ENCODE peak calls at places on chromosome 4, in four cellular contexts. N is upper lobe of right lung, A is coronary artery, W is astrocyte. K is an unnamed sample.

GRCh38 chr4:5691491-5692132 is 16.7 kb downstream of the EVC2 start:
- DNase-seq in N (no peak), A (no peak), W (no peak), K (no peak)

GRCh38 chr4:186707996-186708395 is 15.7 kb downstream of the FAT1 start:
- DNase-seq in N (no peak), A (no peak), W (no peak), K (no peak)

GRCh38 chr4:75561789-75562188 is 5.9 kb downstream of the ODAPH start:
- DNase-seq in N (no peak), A (no peak), W (peak; percentile 52), K (no peak)

GRCh38 chr4:189092596-189092995 is 848.1 kb upstream of the FRG1 start:
- DNase-seq in N (no peak), A (no peak), W (no peak), K (no peak)

GRCh38 chr4:5782829-5783476 is 72.0 kb downstream of the EVC start:
- DNase-seq in N (peak; percentile 21), A (no peak), W (no peak), K (no peak)

GRCh38 chr4:141587897-141588296 is 48.5 kb upstream of the IL15 start:
- DNase-seq in N (no peak), A (no peak), W (peak; percentile 27), K (no peak)

GRCh38 chr4:139245590-139245989 is 34.4 kb downstream of the MGARP start:
- DNase-seq in N (no peak), A (no peak), W (peak; percentile 53), K (no peak)

GRCh38 chr4:169383724-169384123 is 113.0 kb upstream of the SH3RF1 start:
- DNase-seq in N (no peak), A (no peak), W (peak; percentile 99), K (peak; percentile 94)

GRCh38 chr4:140826701-140827027 is 70.5 kb upstream of the TBC1D9 start:
- DNase-seq in N (no peak), A (no peak), W (no peak), K (no peak)

GRCh38 chr4:15717126-15717525 is 14.3 kb downstream of the BST1 start:
- DNase-seq in N (no peak), A (no peak), W (peak; percentile 66), K (no peak)

GRCh38 chr4:121978169-121978516 is 26.3 kb upstream of the TRPC3 start:
- DNase-seq in N (no peak), A (no peak), W (no peak), K (no peak)

GRCh38 chr4:107153956-107154355 is 117.8 kb upstream of the DKK2 start:
- DNase-seq in N (no peak), A (no peak), W (no peak), K (no peak)

GRCh38 chr4:165592386-165592785 is 213.6 kb downstream of the CPE start:
- DNase-seq in N (no peak), A (no peak), W (peak; percentile 87), K (peak; percentile 2)

GRCh38 chr4:75137302-75137701 is 204.4 kb downstream of the PARM1 start:
- DNase-seq in N (no peak), A (no peak), W (no peak), K (no peak)

GRCh38 chr4:155419266-155419665 is 42.5 kb upstream of the MAP9 start:
- DNase-seq in N (no peak), A (no peak), W (no peak), K (no peak)

GRCh38 chr4:41160856-41161255 is 53.5 kb downstream of the APBB2 start:
- DNase-seq in N (no peak), A (no peak), W (peak; percentile 94), K (no peak)

GRCh38 chr4:17491196-17491595 is 20.7 kb downstream of the QDPR start:
- DNase-seq in N (no peak), A (no peak), W (no peak), K (no peak)

GRCh38 chr4:8236141-8236919 is 33.2 kb upstream of the HTRA3 start:
- DNase-seq in N (no peak), A (no peak), W (no peak), K (no peak)

GRCh38 chr4:25861951-25862410 is 807 bp downstream of the SEL1L3 start:
- DNase-seq in N (no peak), A (no peak), W (peak; percentile 26), K (no peak)

GRCh38 chr4:90979551-90979950 is 852.4 kb downstream of the CCSER1 start:
- DNase-seq in N (no peak), A (no peak), W (no peak), K (no peak)

GRCh38 chr4:108954880-108955279 is 192.0 kb upstream of the ETNPPL start:
- DNase-seq in N (no peak), A (no peak), W (peak; percentile 3), K (no peak)

GRCh38 chr4:80538276-80538926 is 202.9 kb downstream of the CFAP299 start:
- DNase-seq in N (no peak), A (no peak), W (peak; percentile 38), K (no peak)

GRCh38 chr4:156547439-156547838 is 424.2 kb downstream of the PDGFC start:
- DNase-seq in N (no peak), A (no peak), W (peak; percentile 98), K (peak; percentile 77)

GRCh38 chr4:156547891-156548290 is 423.7 kb downstream of the PDGFC start:
- DNase-seq in N (no peak), A (no peak), W (no peak), K (no peak)

GRCh38 chr4:156545003-156545785 is 426.4 kb downstream of the PDGFC start:
- DNase-seq in N (no peak), A (no peak), W (peak; percentile 32), K (no peak)
- H3K4me3 ChIP-seq in N (no peak overlapping the region), A (peak overlapping the region; percentile 9), W (no peak overlapping the region), K (no peak overlapping the region)

DNA sequence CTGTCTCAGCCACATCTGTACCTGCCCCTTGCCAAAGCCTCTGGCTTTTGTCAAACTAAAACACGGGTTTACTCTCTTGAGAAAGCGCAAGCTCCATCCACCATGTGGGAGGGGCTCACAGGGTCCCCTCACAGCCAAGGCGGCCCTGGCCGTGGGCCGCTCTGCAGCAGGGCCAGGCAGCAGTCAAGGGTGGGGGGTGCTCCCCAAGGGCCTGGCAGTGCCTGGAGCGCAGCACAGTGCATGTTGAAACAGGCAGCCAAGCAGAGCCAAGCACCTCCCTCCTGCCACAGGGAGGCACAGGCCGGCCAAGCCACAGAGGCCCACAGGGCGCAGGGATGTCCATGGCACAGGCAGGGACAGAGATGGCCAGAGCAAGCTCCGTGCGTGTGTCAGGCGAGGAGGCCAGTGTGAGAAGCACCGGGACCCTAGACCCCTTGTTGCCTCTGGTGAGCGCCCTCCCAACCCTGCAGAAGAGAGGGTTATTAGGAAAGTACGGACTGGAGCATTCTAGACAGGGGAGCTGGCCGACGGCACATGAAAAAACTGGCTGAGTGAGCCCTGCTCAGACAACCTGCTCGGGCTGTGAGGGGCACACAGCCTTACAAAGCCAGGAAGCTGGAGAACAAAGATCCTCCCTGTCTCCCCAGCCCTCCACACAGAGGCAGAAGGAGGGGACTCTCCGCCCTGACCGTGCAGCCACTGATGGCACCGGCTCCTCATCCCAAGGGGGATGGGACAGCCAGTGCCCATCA is 39.0 kb downstream of the FAM53A start:
- DNase-seq in N (peak; percentile 68), A (no peak), W (peak; percentile 18), K (no peak)
- TF ChIP-seq CTCF in N (no peak), A (no peak), W (no peak), K (no peak)

DNA sequence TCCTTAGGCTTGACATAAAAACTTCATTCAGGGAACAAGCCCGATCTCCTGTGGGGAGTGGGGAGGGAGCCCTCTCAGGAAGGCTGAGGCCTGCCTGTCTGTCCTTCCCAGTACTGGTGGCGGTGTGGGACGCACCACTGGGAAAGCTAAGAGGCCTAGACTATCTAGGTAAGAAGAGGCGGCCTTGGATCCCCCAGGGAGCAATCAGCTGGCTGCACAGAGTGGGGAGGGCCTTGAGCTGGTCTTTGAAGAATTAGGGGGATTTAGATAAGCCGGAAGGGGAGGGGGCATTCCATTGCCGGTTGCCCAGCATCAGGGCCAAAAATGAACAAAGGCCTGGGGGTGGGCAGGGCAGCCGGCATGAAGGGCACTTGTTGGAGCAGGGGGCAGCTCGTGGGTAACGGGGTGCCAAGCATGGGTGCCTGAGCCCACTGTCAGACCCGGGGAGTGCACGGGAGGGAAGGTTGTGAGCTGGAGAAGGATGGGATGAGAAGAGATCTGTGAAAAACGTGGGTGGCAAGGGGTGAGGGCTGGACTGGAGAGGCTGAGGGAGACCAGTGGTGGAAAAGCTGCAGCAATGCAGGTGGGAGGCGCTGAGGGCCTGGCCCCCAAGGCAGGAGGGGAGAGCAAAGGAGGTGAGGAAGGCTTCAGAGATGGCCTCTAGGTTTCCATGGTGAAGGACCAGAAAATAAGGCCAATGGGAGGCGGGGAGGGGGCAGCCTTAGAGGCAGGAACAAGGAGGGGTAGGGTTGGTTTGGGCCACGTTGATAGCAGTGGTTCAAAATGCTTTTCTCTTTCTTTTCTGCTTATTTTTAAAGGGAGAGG is 8.5 kb downstream of the KLF3 start:
- DNase-seq in N (no peak), A (no peak), W (no peak), K (no peak)
- H3K4me3 ChIP-seq in N (no peak overlapping the region), A (peak overlapping the region; percentile 56), W (no peak overlapping the region), K (no peak overlapping the region)

GRCh38 chr4:10185518-10186227 is 69.1 kb upstream of the WDR1 start:
- DNase-seq in N (no peak), A (no peak), W (no peak), K (no peak)

GRCh38 chr4:10184051-10184450 is 67.5 kb upstream of the WDR1 start:
- DNase-seq in N (no peak), A (no peak), W (no peak), K (no peak)

GRCh38 chr4:10183462-10183861 is 66.9 kb upstream of the WDR1 start:
- DNase-seq in N (no peak), A (no peak), W (no peak), K (no peak)

GRCh38 chr4:10182446-10183424 is 66.1 kb upstream of the WDR1 start:
- DNase-seq in N (no peak), A (no peak), W (no peak), K (no peak)

DNA sequence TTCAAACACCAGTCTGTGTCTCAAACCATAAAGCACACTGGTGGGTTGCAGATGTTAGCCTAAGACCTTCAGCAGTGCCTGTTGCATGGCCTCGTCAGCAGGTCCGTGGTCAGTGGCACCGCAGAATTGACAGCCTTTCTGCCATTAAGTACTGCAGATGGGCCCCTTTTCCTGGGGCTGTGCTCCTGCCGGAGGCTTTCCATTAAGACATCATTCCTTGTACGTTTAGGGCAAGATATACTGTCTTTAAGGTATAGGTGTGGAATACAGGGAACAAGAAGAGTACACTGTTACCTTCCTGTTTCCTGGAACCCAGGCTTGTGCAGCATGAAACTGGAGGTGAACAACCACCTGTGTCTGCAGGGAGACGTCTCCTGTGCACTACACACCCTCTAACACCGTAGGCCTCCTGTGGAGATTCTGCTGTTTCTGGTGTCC is 67.9 kb upstream of the WDR1 start:
- DNase-seq in N (no peak), A (no peak), W (no peak), K (no peak)
- TF ChIP-seq CTCF in N (no peak), A (no peak), W (no peak), K (no peak)

K was measured in AG09309.